ENCODE peak calls at places on chromosomes 6 and 20, in seven cellular contexts. B is ELF-1; W is pancreas; D is COR-L47; M is stromal cell of bone marrow; J is stimulated activated CD4-positive, alpha-beta T cell treated with anti-CD3 and anti-CD28 coated beads, Interleukin-1b, Interleukin-23, amount 100 ng/mL, for 48 hours; T is EL. X is an unnamed sample.

GRCh38 chr6:159929819-159930218 is 39.0 kb downstream of the MAS1 start:
- DNase-seq in B (no peak), W (peak), D (peak), M (no peak), J (peak), T (no peak), X (no peak)

GRCh38 chr20:44494266-44494665 is 18.6 kb downstream of the TTPAL start:
- DNase-seq in B (no peak), W (no peak), D (no peak), M (peak), J (no peak), T (peak), X (no peak)

GRCh38 chr6:54515013-54515412 is 206.8 kb downstream of the TINAG start:
- DNase-seq in B (no peak), W (no peak), D (no peak), M (no peak), J (no peak), T (no peak), X (no peak)

GRCh38 chr6:37565267-37566208 is 65.8 kb upstream of the CCDC167 start:
- DNase-seq in B (peak), W (no peak), D (peak), M (no peak), J (no peak), T (no peak), X (no peak)

GRCh38 chr20:35305682-35306556 is 13.7 kb upstream of the FAM83C start:
- DNase-seq in B (peak), W (no peak), D (no peak), M (peak), J (peak), T (peak), X (peak)

GRCh38 chr6:167420177-167420576 is 95.3 kb downstream of the TTLL2 start:
- DNase-seq in B (no peak), W (no peak), D (no peak), M (no peak), J (no peak), T (no peak), X (peak)

GRCh38 chr6:112189494-112189893 is 64.9 kb downstream of the LAMA4 start:
- DNase-seq in B (no peak), W (no peak), D (no peak), M (no peak), J (no peak), T (no peak), X (no peak)

GRCh38 chr20:57748601-57749130 is 38.9 kb upstream of the PMEPA1 start:
- DNase-seq in B (peak), W (peak), D (peak), M (peak), J (peak), T (peak), X (peak)

GRCh38 chr6:1499798-1500197 is 109.9 kb upstream of the FOXC1 start:
- DNase-seq in B (no peak), W (no peak), D (no peak), M (no peak), J (no peak), T (no peak), X (no peak)

GRCh38 chr6:141164042-141164748 is 968.5 kb upstream of the GJE1 start:
- DNase-seq in B (no peak), W (peak), D (no peak), M (no peak), J (no peak), T (no peak), X (no peak)

GRCh38 chr20:19440660-19441527 is 228.5 kb downstream of the SLC24A3 start:
- DNase-seq in B (no peak), W (no peak), D (no peak), M (no peak), J (no peak), T (no peak), X (no peak)

GRCh38 chr6:109526905-109527628 is 44.0 kb upstream of the ZBTB24 start:
- DNase-seq in B (peak), W (peak), D (peak), M (peak), J (peak), T (peak), X (no peak)

GRCh38 chr20:64101731-64102621 is 5.4 kb downstream of the NPBWR2 start:
- DNase-seq in B (peak), W (peak), D (peak), M (no peak), J (peak), T (no peak), X (peak)

GRCh38 chr6:56041591-56041990 is 166.2 kb upstream of the BMP5 start:
- DNase-seq in B (no peak), W (no peak), D (no peak), M (no peak), J (no peak), T (no peak), X (no peak)

GRCh38 chr6:142413111-142413510 is 111.3 kb downstream of the ADGRG6 start:
- DNase-seq in B (no peak), W (no peak), D (no peak), M (no peak), J (no peak), T (peak), X (no peak)

GRCh38 chr20:4748847-4749246 is 27.1 kb downstream of the PRND start:
- DNase-seq in B (peak), W (no peak), D (peak), M (no peak), J (no peak), T (no peak), X (no peak)

GRCh38 chr6:351867-352289 is 39.7 kb upstream of the IRF4 start:
- DNase-seq in B (no peak), W (no peak), D (no peak), M (no peak), J (no peak), T (no peak), X (peak)

GRCh38 chr6:51910846-51911245 is 176.6 kb downstream of the PKHD1 start:
- DNase-seq in B (no peak), W (no peak), D (no peak), M (no peak), J (no peak), T (no peak), X (no peak)

GRCh38 chr6:107124934-107125348 is 9.6 kb upstream of the BEND3 start:
- DNase-seq in B (peak), W (no peak), D (no peak), M (no peak), J (no peak), T (no peak), X (no peak)

GRCh38 chr6:46090115-46091079 is 39.4 kb upstream of the ENPP4 start:
- DNase-seq in B (peak), W (peak), D (peak), M (peak), J (peak), T (peak), X (peak)

GRCh38 chr20:16864069-16864468 is 115.9 kb downstream of the OTOR start:
- DNase-seq in B (no peak), W (no peak), D (no peak), M (peak), J (no peak), T (peak), X (no peak)

GRCh38 chr6:56927538-56928453 is 27.1 kb upstream of the BEND6 start:
- DNase-seq in B (no peak), W (no peak), D (no peak), M (no peak), J (no peak), T (peak), X (no peak)

GRCh38 chr6:151782560-151782959 is 24.9 kb upstream of the ESR1 start:
- DNase-seq in B (no peak), W (no peak), D (no peak), M (no peak), J (no peak), T (no peak), X (no peak)

GRCh38 chr6:112800439-112800838 is 453.3 kb downstream of the RFPL4B start:
- DNase-seq in B (no peak), W (no peak), D (no peak), M (no peak), J (no peak), T (no peak), X (no peak)

GRCh38 chr6:44655368-44656342 is 268.1 kb downstream of the CDC5L start:
- DNase-seq in B (peak), W (peak), D (peak), M (no peak), J (peak), T (peak), X (peak)

GRCh38 chr6:34866509-34866908 is 21.3 kb downstream of the TAF11 start:
- DNase-seq in B (no peak), W (no peak), D (no peak), M (no peak), J (no peak), T (no peak), X (no peak)

GRCh38 chr6:23027281-23027680 is 457.9 kb downstream of the HDGFL1 start:
- DNase-seq in B (no peak), W (no peak), D (peak), M (no peak), J (no peak), T (no peak), X (no peak)

GRCh38 chr20:4151991-4152695 is 136.8 kb upstream of the RNF24 start:
- DNase-seq in B (no peak), W (no peak), D (no peak), M (peak), J (no peak), T (peak), X (peak)

GRCh38 chr6:119349341-119350201 is at the start of gene MAN1A1:
- DNase-seq in B (peak), W (peak), D (peak), M (peak), J (peak), T (peak), X (peak)

GRCh38 chr20:17896247-17896723 is 72.3 kb downstream of the SNX5 start:
- DNase-seq in B (no peak), W (no peak), D (no peak), M (no peak), J (no peak), T (peak), X (no peak)

GRCh38 chr6:37531026-37531425 is 31.3 kb upstream of the CCDC167 start:
- DNase-seq in B (no peak), W (no peak), D (no peak), M (no peak), J (no peak), T (peak), X (no peak)

GRCh38 chr6:44742201-44742600 is 354.7 kb downstream of the CDC5L start:
- DNase-seq in B (peak), W (no peak), D (no peak), M (no peak), J (no peak), T (no peak), X (no peak)

GRCh38 chr6:118800394-118801071 is 93.4 kb upstream of the ASF1A start:
- DNase-seq in B (peak), W (peak), D (peak), M (peak), J (peak), T (peak), X (no peak)

GRCh38 chr20:20411382-20411781 is 43.5 kb downstream of the INSM1 start:
- DNase-seq in B (no peak), W (no peak), D (no peak), M (no peak), J (no peak), T (no peak), X (no peak)

GRCh38 chr6:119218548-119218947 is 131.0 kb downstream of the MAN1A1 start:
- DNase-seq in B (no peak), W (peak), D (no peak), M (no peak), J (no peak), T (no peak), X (no peak)

GRCh38 chr6:38833320-38833719 is 118.2 kb downstream of the DNAH8 start:
- DNase-seq in B (no peak), W (no peak), D (no peak), M (no peak), J (no peak), T (no peak), X (no peak)

GRCh38 chr20:35315199-35316020 is 23.2 kb upstream of the FAM83C start:
- DNase-seq in B (no peak), W (no peak), D (no peak), M (no peak), J (no peak), T (no peak), X (no peak)

GRCh38 chr6:33080127-33081089 is 4.6 kb downstream of the HLA-DPB1 start:
- DNase-seq in B (peak), W (peak), D (no peak), M (peak), J (no peak), T (peak), X (peak)

GRCh38 chr6:130282234-130282995 is 59.7 kb upstream of the SAMD3 start:
- DNase-seq in B (no peak), W (no peak), D (no peak), M (no peak), J (no peak), T (peak), X (no peak)